ENCODE peak calls at places on chromosomes 16 and 17, in ten cellular contexts. P is cardiac fibroblast; D is T-helper 17 cell; W is HT-29; Y is SW 1271; H is A549; X is activated T-helper 1 cell treated with anti-CD3 and anti-CD28 coated beads, Interleukin-12 subunit alpha, Interleukin-12 subunit beta, Interleukin-2, Interleukin-4 antibody, amounts not matched to agents 30 ng/mL and 10 ng/mL and 1 ng/mL, durations not matched to agents 14 hours and 24 hours and 36 hours; B is activated CD4-positive, alpha-beta T cell treated with anti-CD3 and anti-CD28 coated beads, Interleukin-2, amount 50 U/mL, for 4 hours; F is hippocampal formation; T is stimulated activated CD4-positive, alpha-beta T cell treated with anti-CD3 and anti-CD28 coated beads, Interleukin-1b, Interleukin-23, amount 100 ng/mL, for 48 hours. V is an unnamed sample.

GRCh38 chr17:51819341-51819740 is 339.2 kb downstream of the CA10 start:
- DNase-seq in P (no peak), D (no peak), W (no peak), Y (no peak), H (no peak), X (no peak), B (no peak), F (no peak), T (no peak), V (no peak)

GRCh38 chr17:4808378-4808767 is 1.4 kb downstream of the PLD2 start:
- DNase-seq in P (peak; percentile 63), D (no peak), W (no peak), Y (no peak), H (no peak), X (no peak), B (no peak), F (peak; percentile 64), T (no peak), V (no peak)

GRCh38 chr17:17766351-17767095 is 70.3 kb downstream of the SREBF1 start:
- DNase-seq in P (no peak), D (no peak), W (no peak), Y (no peak), H (no peak), X (no peak), B (no peak), F (peak; percentile 35), T (no peak), V (peak; percentile 72)

GRCh38 chr16:8931864-8932263 is 31.8 kb downstream of the USP7 start:
- DNase-seq in P (peak; percentile 66), D (peak; percentile 27), W (peak; percentile 30), Y (no peak), H (peak; percentile 47), X (peak; percentile 16), B (peak; percentile 47), F (no peak), T (peak; percentile 31), V (no peak)

GRCh38 chr17:74637912-74638311 is 14.4 kb upstream of the CD300E start:
- DNase-seq in P (no peak), D (no peak), W (no peak), Y (no peak), H (no peak), X (no peak), B (no peak), F (no peak), T (no peak), V (no peak)

GRCh38 chr16:70402916-70403659 is 35.8 kb downstream of the ST3GAL2 start:
- DNase-seq in P (peak; percentile 50), D (no peak), W (no peak), Y (no peak), H (no peak), X (no peak), B (no peak), F (no peak), T (no peak), V (no peak)

GRCh38 chr16:24430937-24431760 is 108.2 kb upstream of the RBBP6 start:
- DNase-seq in P (no peak), D (no peak), W (peak; percentile 5), Y (no peak), H (peak; percentile 42), X (no peak), B (no peak), F (no peak), T (no peak), V (no peak)

GRCh38 chr17:6381526-6382135 is 53.3 kb downstream of the AIPL1 start:
- DNase-seq in P (no peak), D (no peak), W (no peak), Y (no peak), H (no peak), X (no peak), B (no peak), F (no peak), T (no peak), V (no peak)

GRCh38 chr17:40122944-40123810 is 1.4 kb downstream of the MSL1 start:
- DNase-seq in P (peak; percentile 52), D (peak; percentile 38), W (peak; percentile 63), Y (no peak), H (peak; percentile 72), X (peak; percentile 55), B (peak; percentile 46), F (peak; percentile 26), T (peak; percentile 54), V (peak; percentile 84)

GRCh38 chr17:73481672-73482071 is 162.6 kb downstream of the SDK2 start:
- DNase-seq in P (no peak), D (no peak), W (no peak), Y (no peak), H (no peak), X (no peak), B (no peak), F (no peak), T (no peak), V (no peak)

GRCh38 chr16:4646773-4647660 is 22.4 kb downstream of the MGRN1 start:
- DNase-seq in P (no peak), D (no peak), W (no peak), Y (no peak), H (no peak), X (no peak), B (no peak), F (no peak), T (no peak), V (no peak)

GRCh38 chr17:56351675-56352074 is 198.4 kb downstream of the ANKFN1 start:
- DNase-seq in P (no peak), D (no peak), W (no peak), Y (no peak), H (no peak), X (no peak), B (no peak), F (no peak), T (no peak), V (no peak)

GRCh38 chr17:40038882-40039513 is 15.2 kb downstream of the MED24 start:
- DNase-seq in P (peak; percentile 90), D (no peak), W (peak; percentile 72), Y (no peak), H (peak; percentile 68), X (no peak), B (no peak), F (no peak), T (no peak), V (peak; percentile 75)

GRCh38 chr17:42387663-42388380 is 420 bp downstream of the STAT3 start:
- DNase-seq in P (peak; percentile 46), D (peak; percentile 34), W (peak; percentile 49), Y (no peak), H (no peak), X (peak; percentile 25), B (no peak), F (no peak), T (peak; percentile 13), V (peak; percentile 88)

V was measured in kidney.